ENCODE peak calls at places on chromosome 22, in six cellular contexts. One of them, this sample, is unnamed.

GRCh38 chr22:41358927-41359326 is 22.8 kb upstream of the TEF start:
- DNase-seq in HCT116: no peak
- DNase-seq in HepG2: no peak
- DNase-seq in K562: peak
- DNase-seq in GM12878: no peak
- DNase-seq in H1: no peak
- DNase-seq in this sample: no peak

GRCh38 chr22:20094158-20094807 is 14.2 kb downstream of the DGCR8 start:
- DNase-seq in GM12878: no peak
- DNase-seq in H1: no peak
- DNase-seq in HCT116: no peak
- DNase-seq in HepG2: no peak
- DNase-seq in K562: no peak
- DNase-seq in this sample: no peak

GRCh38 chr22:27572267-27572666 is 229.3 kb downstream of the MN1 start:
- DNase-seq in K562: no peak
- DNase-seq in HCT116: no peak
- DNase-seq in H1: no peak
- DNase-seq in GM12878: no peak
- DNase-seq in HepG2: no peak
- DNase-seq in this sample: no peak

GRCh38 chr22:37330200-37331033 is 48.1 kb downstream of the CYTH4 start:
- DNase-seq in GM12878: no peak
- DNase-seq in HCT116: peak
- DNase-seq in K562: peak
- DNase-seq in HepG2: peak
- DNase-seq in H1: peak
- DNase-seq in this sample: peak

GRCh38 chr22:38735465-38736256 is 20.1 kb downstream of the SUN2 start:
- DNase-seq in K562: no peak
- DNase-seq in H1: no peak
- DNase-seq in GM12878: no peak
- DNase-seq in HepG2: no peak
- DNase-seq in HCT116: no peak
- DNase-seq in this sample: no peak

GRCh38 chr22:17121235-17122195 is at the start of gene TMEM121B:
- DNase-seq in GM12878: no peak
- DNase-seq in H1: peak
- DNase-seq in K562: peak
- DNase-seq in HCT116: no peak
- DNase-seq in HepG2: no peak
- DNase-seq in this sample: peak

GRCh38 chr22:20864186-20864908 is 5.5 kb downstream of the SNAP29 start:
- DNase-seq in H1: no peak
- DNase-seq in GM12878: no peak
- DNase-seq in HCT116: no peak
- DNase-seq in K562: no peak
- DNase-seq in HepG2: no peak
- DNase-seq in this sample: no peak

GRCh38 chr22:28950567-28951411 is 67.4 kb downstream of the ZNRF3 start:
- DNase-seq in HCT116: no peak
- DNase-seq in K562: no peak
- DNase-seq in H1: no peak
- DNase-seq in GM12878: no peak
- DNase-seq in HepG2: no peak
- DNase-seq in this sample: no peak

GRCh38 chr22:19179472-19180048 is 1.0 kb upstream of the SLC25A1 start:
- DNase-seq in HepG2: peak
- DNase-seq in K562: peak
- DNase-seq in GM12878: peak
- DNase-seq in H1: peak
- DNase-seq in HCT116: peak
- DNase-seq in this sample: peak

GRCh38 chr22:45284705-45285305 is at the start of gene UPK3A:
- DNase-seq in K562: peak
- DNase-seq in GM12878: no peak
- DNase-seq in H1: peak
- DNase-seq in HepG2: no peak
- DNase-seq in HCT116: peak
- DNase-seq in this sample: peak

GRCh38 chr22:20811171-20811570 is 37.3 kb downstream of the SERPIND1 start:
- DNase-seq in GM12878: no peak
- DNase-seq in H1: no peak
- DNase-seq in HCT116: no peak
- DNase-seq in K562: no peak
- DNase-seq in HepG2: no peak
- DNase-seq in this sample: no peak

GRCh38 chr22:38016182-38017078 is 32.1 kb upstream of the SOX10 start:
- DNase-seq in GM12878: no peak
- DNase-seq in K562: no peak
- DNase-seq in H1: peak
- DNase-seq in HCT116: no peak
- DNase-seq in HepG2: no peak
- DNase-seq in this sample: no peak

GRCh38 chr22:19277785-19278184 is 13.7 kb downstream of the CLTCL1 start:
- DNase-seq in HepG2: no peak
- DNase-seq in K562: no peak
- DNase-seq in H1: no peak
- DNase-seq in HCT116: no peak
- DNase-seq in GM12878: no peak
- DNase-seq in this sample: no peak

GRCh38 chr22:38164578-38164953 is 17.1 kb downstream of the PLA2G6 start:
- DNase-seq in HCT116: no peak
- DNase-seq in H1: no peak
- DNase-seq in K562: no peak
- DNase-seq in HepG2: no peak
- DNase-seq in GM12878: no peak
- DNase-seq in this sample: no peak

GRCh38 chr22:31036671-31037550 is 44.2 kb upstream of the SMTN start:
- DNase-seq in K562: no peak
- DNase-seq in HCT116: no peak
- DNase-seq in HepG2: no peak
- DNase-seq in H1: no peak
- DNase-seq in GM12878: no peak
- DNase-seq in this sample: no peak

GRCh38 chr22:38041760-38042584 is 15.2 kb upstream of the PICK1 start:
- DNase-seq in HepG2: no peak
- DNase-seq in HCT116: no peak
- DNase-seq in GM12878: no peak
- DNase-seq in K562: no peak
- DNase-seq in H1: no peak
- DNase-seq in this sample: no peak

GRCh38 chr22:20080776-20081654 is 974 bp downstream of the DGCR8 start:
- DNase-seq in GM12878: no peak
- DNase-seq in K562: peak
- DNase-seq in HepG2: peak
- DNase-seq in HCT116: no peak
- DNase-seq in H1: no peak
- DNase-seq in this sample: no peak

GRCh38 chr22:20412474-20413216 is 18.7 kb downstream of the ZNF74 start:
- DNase-seq in H1: no peak
- DNase-seq in HepG2: no peak
- DNase-seq in K562: no peak
- DNase-seq in HCT116: no peak
- DNase-seq in GM12878: no peak
- DNase-seq in this sample: no peak

GRCh38 chr22:32407332-32407731 is 4.7 kb downstream of the RTCB start:
- DNase-seq in GM12878: peak
- DNase-seq in K562: no peak
- DNase-seq in HepG2: no peak
- DNase-seq in HCT116: no peak
- DNase-seq in H1: no peak
- DNase-seq in this sample: no peak

GRCh38 chr22:48396785-48397530 is 1430.7 kb downstream of the BRD1 start:
- DNase-seq in K562: no peak
- DNase-seq in H1: peak
- DNase-seq in GM12878: no peak
- DNase-seq in HCT116: no peak
- DNase-seq in HepG2: peak
- DNase-seq in this sample: no peak

GRCh38 chr22:29795663-29796062 is 28.5 kb downstream of the UQCR10 start:
- DNase-seq in H1: no peak
- DNase-seq in GM12878: no peak
- DNase-seq in K562: no peak
- DNase-seq in HepG2: no peak
- DNase-seq in HCT116: no peak
- DNase-seq in this sample: no peak

GRCh38 chr22:40220316-40221054 is 42.8 kb downstream of the TNRC6B start:
- DNase-seq in GM12878: no peak
- DNase-seq in HCT116: no peak
- DNase-seq in HepG2: no peak
- DNase-seq in K562: no peak
- DNase-seq in H1: no peak
- DNase-seq in this sample: no peak
- TF ChIP-seq ATF3 in GM12878: no peak
- TF ChIP-seq ATF3 in HCT116: no peak
- TF ChIP-seq ATF3 in HepG2: no peak
- TF ChIP-seq ATF3 in K562: no peak
- TF ChIP-seq ATF3 in H1: no peak
- TF ChIP-seq ATF3 in this sample: no peak

GRCh38 chr22:35451602-35452001 is 51.7 kb downstream of the MCM5 start:
- DNase-seq in GM12878: no peak
- DNase-seq in H1: no peak
- DNase-seq in HCT116: no peak
- DNase-seq in K562: no peak
- DNase-seq in HepG2: no peak
- DNase-seq in this sample: no peak
- TF ChIP-seq ATF3 in GM12878: no peak
- TF ChIP-seq ATF3 in H1: no peak
- TF ChIP-seq ATF3 in HCT116: no peak
- TF ChIP-seq ATF3 in K562: no peak
- TF ChIP-seq ATF3 in HepG2: no peak
- TF ChIP-seq ATF3 in this sample: no peak

GRCh38 chr22:47111626-47112373 is 349.4 kb downstream of the TBC1D22A start:
- DNase-seq in HCT116: no peak
- DNase-seq in K562: no peak
- DNase-seq in H1: no peak
- DNase-seq in GM12878: no peak
- DNase-seq in HepG2: no peak
- DNase-seq in this sample: no peak

GRCh38 chr22:47113880-47114415 is 351.5 kb downstream of the TBC1D22A start:
- DNase-seq in K562: no peak
- DNase-seq in GM12878: no peak
- DNase-seq in HCT116: no peak
- DNase-seq in HepG2: no peak
- DNase-seq in H1: no peak
- DNase-seq in this sample: no peak

GRCh38 chr22:47112994-47113879 is 350.8 kb downstream of the TBC1D22A start:
- DNase-seq in HepG2: no peak
- DNase-seq in K562: no peak
- DNase-seq in HCT116: no peak
- DNase-seq in H1: no peak
- DNase-seq in GM12878: no peak
- DNase-seq in this sample: no peak

GRCh38 chr22:47112566-47112965 is 350.1 kb downstream of the TBC1D22A start:
- DNase-seq in H1: peak
- DNase-seq in GM12878: no peak
- DNase-seq in HepG2: no peak
- DNase-seq in K562: no peak
- DNase-seq in HCT116: no peak
- DNase-seq in this sample: no peak

GRCh38 chr22:47110817-47111443 is 348.5 kb downstream of the TBC1D22A start:
- DNase-seq in HCT116: no peak
- DNase-seq in H1: no peak
- DNase-seq in K562: no peak
- DNase-seq in GM12878: no peak
- DNase-seq in HepG2: no peak
- DNase-seq in this sample: no peak
- TF ChIP-seq ATF3 in HCT116: no peak
- TF ChIP-seq ATF3 in H1: no peak
- TF ChIP-seq ATF3 in K562: no peak
- TF ChIP-seq ATF3 in GM12878: no peak
- TF ChIP-seq ATF3 in HepG2: no peak
- TF ChIP-seq ATF3 in this sample: no peak

GRCh38 chr22:40058265-40058664 is 63.5 kb downstream of the FAM83F start:
- DNase-seq in GM12878: no peak
- DNase-seq in HCT116: no peak
- DNase-seq in K562: no peak
- DNase-seq in HepG2: no peak
- DNase-seq in H1: no peak
- DNase-seq in this sample: no peak
- TF ChIP-seq ATF3 in GM12878: no peak
- TF ChIP-seq ATF3 in HCT116: no peak
- TF ChIP-seq ATF3 in K562: no peak
- TF ChIP-seq ATF3 in HepG2: no peak
- TF ChIP-seq ATF3 in H1: no peak
- TF ChIP-seq ATF3 in this sample: no peak

GRCh38 chr22:49599039-49599438 is 228.6 kb downstream of the BRD1 start:
- DNase-seq in HCT116: no peak
- DNase-seq in K562: no peak
- DNase-seq in H1: peak
- DNase-seq in GM12878: no peak
- DNase-seq in HepG2: no peak
- DNase-seq in this sample: no peak
- TF ChIP-seq ATF3 in HCT116: no peak
- TF ChIP-seq ATF3 in K562: no peak
- TF ChIP-seq ATF3 in H1: no peak
- TF ChIP-seq ATF3 in GM12878: no peak
- TF ChIP-seq ATF3 in HepG2: no peak
- TF ChIP-seq ATF3 in this sample: no peak

DNA sequence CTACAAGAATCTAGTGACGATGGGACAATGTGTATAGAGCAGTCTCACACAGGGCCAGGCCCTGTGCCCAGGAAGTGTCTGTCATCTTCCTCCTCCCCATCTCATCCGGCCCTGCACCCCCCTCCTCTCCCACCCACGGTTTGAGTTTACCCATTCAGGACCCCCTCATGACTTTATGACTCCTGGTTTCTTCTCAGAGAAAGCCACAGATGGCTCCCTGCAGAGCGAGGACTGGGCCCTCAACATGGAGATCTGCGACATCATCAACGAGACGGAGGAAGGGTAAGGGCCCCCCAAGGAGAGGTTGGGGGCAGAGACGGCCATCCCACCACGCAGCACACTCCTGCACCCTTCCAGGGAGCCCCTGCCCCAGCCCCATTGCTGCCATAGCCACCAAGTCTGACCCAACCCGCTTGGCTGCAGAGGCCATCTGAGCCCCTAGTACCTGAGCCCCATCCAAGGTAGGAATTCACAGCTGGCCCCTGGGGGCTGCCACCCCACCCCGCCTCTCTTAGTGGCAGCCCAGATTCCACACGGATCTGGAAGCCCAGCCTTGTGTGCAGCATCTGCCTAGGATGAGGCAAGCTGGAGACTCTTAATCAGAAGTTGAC is 18.1 kb downstream of the TOM1 start:
- DNase-seq in H1: no peak
- DNase-seq in K562: no peak
- DNase-seq in HCT116: no peak
- DNase-seq in HepG2: no peak
- DNase-seq in GM12878: no peak
- DNase-seq in this sample: peak
- TF ChIP-seq ATF3 in H1: no peak
- TF ChIP-seq ATF3 in K562: no peak
- TF ChIP-seq ATF3 in HCT116: no peak
- TF ChIP-seq ATF3 in HepG2: no peak
- TF ChIP-seq ATF3 in GM12878: no peak
- TF ChIP-seq ATF3 in this sample: no peak

GRCh38 chr22:43317252-43317651 is 25.9 kb downstream of the SCUBE1 start:
- DNase-seq in H1: no peak
- DNase-seq in HCT116: no peak
- DNase-seq in K562: no peak
- DNase-seq in GM12878: no peak
- DNase-seq in HepG2: no peak
- DNase-seq in this sample: no peak
- TF ChIP-seq ATF3 in H1: no peak
- TF ChIP-seq ATF3 in HCT116: no peak
- TF ChIP-seq ATF3 in K562: no peak
- TF ChIP-seq ATF3 in GM12878: no peak
- TF ChIP-seq ATF3 in HepG2: no peak
- TF ChIP-seq ATF3 in this sample: no peak

This sample was measured in WTC11.